ENCODE peak calls at places on chromosome 6, in six cellular contexts. A is A549; T is GM04504; D is stimulated activated CD4-positive, alpha-beta T cell treated with anti-CD3 and anti-CD28 coated beads, TNF-alpha, amount 100 ng/mL, for 1 hour; J is frontal cortex; C is NCI-H1092 treated with DMSO at 0.1 percent for 48 hours. X is an unnamed sample.

GRCh38 chr6:33863084-33863483 is 59.3 kb upstream of the MLN start:
- DNase-seq in A (no peak), T (no peak), D (no peak), J (no peak), C (no peak), X (no peak)

GRCh38 chr6:7730852-7731251 is 5.0 kb downstream of the BMP6 start:
- DNase-seq in A (peak; percentile 65), T (peak; percentile 74), D (no peak), J (peak; percentile 18), C (no peak), X (no peak)

GRCh38 chr6:170135821-170136471 is 154.9 kb downstream of the DLL1 start:
- DNase-seq in A (no peak), T (no peak), D (no peak), J (no peak), C (no peak), X (no peak)

GRCh38 chr6:27205375-27206278 is 41.9 kb upstream of the PRSS16 start:
- DNase-seq in A (no peak), T (no peak), D (no peak), J (no peak), C (no peak), X (no peak)

GRCh38 chr6:85405175-85405852 is 44.6 kb upstream of the NT5E start:
- DNase-seq in A (peak; percentile 89), T (no peak), D (no peak), J (no peak), C (no peak), X (no peak)

GRCh38 chr6:27532820-27533538 is 60.1 kb upstream of the ZNF184 start:
- DNase-seq in A (no peak), T (no peak), D (no peak), J (no peak), C (no peak), X (no peak)

GRCh38 chr6:32167761-32168262 is 3.4 kb downstream of the EGFL8 start:
- DNase-seq in A (no peak), T (no peak), D (no peak), J (no peak), C (no peak), X (no peak)

GRCh38 chr6:136015531-136015930 is 164.0 kb downstream of the PDE7B start:
- DNase-seq in A (peak; percentile 52), T (no peak), D (no peak), J (no peak), C (no peak), X (no peak)

GRCh38 chr6:138645976-138646640 is 127.5 kb upstream of the CCDC28A start:
- DNase-seq in A (no peak), T (no peak), D (no peak), J (no peak), C (no peak), X (no peak)

GRCh38 chr6:150202404-150202803 is 59.6 kb downstream of the PPP1R14C start:
- DNase-seq in A (no peak), T (no peak), D (no peak), J (no peak), C (no peak), X (no peak)

GRCh38 chr6:111738631-111739030 is 133.0 kb upstream of the TRAF3IP2 start:
- DNase-seq in A (no peak), T (no peak), D (no peak), J (no peak), C (no peak), X (no peak)

GRCh38 chr6:42845327-42845694 is 34.1 kb upstream of the RPL7L1 start:
- DNase-seq in A (no peak), T (no peak), D (no peak), J (no peak), C (no peak), X (no peak)

GRCh38 chr6:135182120-135182992 is 1.2 kb downstream of the MYB start:
- DNase-seq in A (peak; percentile 4), T (no peak), D (no peak), J (no peak), C (peak; percentile 46), X (peak; percentile 24)

GRCh38 chr6:132798820-132799538 is 542 bp upstream of the SLC18B1 start:
- DNase-seq in A (peak; percentile 76), T (no peak), D (no peak), J (peak; percentile 48), C (peak; percentile 35), X (peak; percentile 41)

GRCh38 chr6:21753571-21754108 is 160.1 kb downstream of the SOX4 start:
- DNase-seq in A (peak; percentile 71), T (no peak), D (no peak), J (no peak), C (no peak), X (no peak)

X was measured in activated T-helper 1 cell treated with anti-CD3 and anti-CD28 coated beads, Interleukin-2, amount 50 U/mL, for 16 hours.